ENCODE peak calls at places on chromosome 2, in nine cellular contexts. E, P, A, H, X, R, G, U and D are unnamed samples.

GRCh38 chr2:26691140-26691539 is 1.4 kb upstream of the KCNK3 start:
- DNase-seq in E (no peak), P (peak; percentile 87), A (peak; percentile 25), H (no peak), X (no peak), R (no peak), G (no peak), U (no peak), D (no peak)

GRCh38 chr2:240440704-240441320 is 5.3 kb downstream of the GPC1 start:
- DNase-seq in E (no peak), P (no peak), A (no peak), H (no peak), X (no peak), R (no peak), G (no peak), U (peak; percentile 19), D (no peak)

GRCh38 chr2:174580951-174581350 is 16.7 kb downstream of the WIPF1 start:
- DNase-seq in E (no peak), P (no peak), A (no peak), H (no peak), X (no peak), R (no peak), G (no peak), U (no peak), D (no peak)

GRCh38 chr2:131521961-131522781 is 5.5 kb upstream of the CCDC74A start:
- DNase-seq in E (no peak), P (peak; percentile 92), A (no peak), H (no peak), X (no peak), R (no peak), G (no peak), U (peak; percentile 64), D (peak; percentile 43)

GRCh38 chr2:139218181-139218580 is 438.0 kb upstream of the NXPH2 start:
- DNase-seq in E (no peak), P (no peak), A (no peak), H (no peak), X (no peak), R (no peak), G (no peak), U (no peak), D (no peak)

GRCh38 chr2:37653093-37653492 is 18.3 kb downstream of the CDC42EP3 start:
- DNase-seq in E (no peak), P (no peak), A (no peak), H (no peak), X (no peak), R (no peak), G (no peak), U (no peak), D (no peak)

GRCh38 chr2:121346407-121346806 is 61.4 kb upstream of the TFCP2L1 start:
- DNase-seq in E (no peak), P (no peak), A (no peak), H (no peak), X (no peak), R (no peak), G (no peak), U (no peak), D (no peak)

GRCh38 chr2:155250800-155251199 is 552.3 kb downstream of the KCNJ3 start:
- DNase-seq in E (peak; percentile 20), P (no peak), A (no peak), H (no peak), X (no peak), R (no peak), G (no peak), U (no peak), D (no peak)

GRCh38 chr2:139031722-139032121 is 251.5 kb upstream of the NXPH2 start:
- DNase-seq in E (peak; percentile 8), P (no peak), A (no peak), H (no peak), X (no peak), R (no peak), G (no peak), U (no peak), D (no peak)

GRCh38 chr2:180203972-180204371 is 196.9 kb upstream of the CWC22 start:
- DNase-seq in E (no peak), P (no peak), A (no peak), H (no peak), X (no peak), R (no peak), G (no peak), U (no peak), D (no peak)

GRCh38 chr2:75053484-75054112 is 95.2 kb downstream of the POLE4 start:
- DNase-seq in E (peak; percentile 62), P (no peak), A (peak; percentile 21), H (peak; percentile 9), X (peak; percentile 50), R (no peak), G (no peak), U (peak; percentile 21), D (no peak)

GRCh38 chr2:23456881-23457760 is 72.1 kb downstream of the KLHL29 start:
- DNase-seq in E (no peak), P (no peak), A (no peak), H (no peak), X (no peak), R (no peak), G (no peak), U (no peak), D (no peak)

GRCh38 chr2:150293771-150294170 is 193.7 kb downstream of the RND3 start:
- DNase-seq in E (no peak), P (no peak), A (no peak), H (no peak), X (no peak), R (no peak), G (no peak), U (no peak), D (no peak)

GRCh38 chr2:109447251-109447661 is 166.5 kb downstream of the SEPTIN10 start:
- DNase-seq in E (no peak), P (no peak), A (no peak), H (no peak), X (no peak), R (no peak), G (no peak), U (no peak), D (no peak)

GRCh38 chr2:156437272-156437671 is 1.1 kb downstream of the GPD2 start:
- DNase-seq in E (peak; percentile 24), P (peak; percentile 50), A (peak; percentile 43), H (peak; percentile 30), X (peak; percentile 13), R (peak; percentile 25), G (no peak), U (peak; percentile 47), D (no peak)

GRCh38 chr2:241841181-241842066 is 17.3 kb downstream of the PDCD1 start:
- DNase-seq in E (no peak), P (no peak), A (no peak), H (no peak), X (no peak), R (no peak), G (no peak), U (no peak), D (peak; percentile 45)

GRCh38 chr2:241843321-241844065 is 15.2 kb downstream of the PDCD1 start:
- DNase-seq in E (no peak), P (no peak), A (no peak), H (no peak), X (no peak), R (peak; percentile 24), G (no peak), U (peak; percentile 35), D (no peak)

GRCh38 chr2:241842067-241842415 is 16.7 kb downstream of the PDCD1 start:
- DNase-seq in E (no peak), P (no peak), A (no peak), H (no peak), X (no peak), R (no peak), G (no peak), U (no peak), D (no peak)

GRCh38 chr2:241844066-241844728 is 14.5 kb downstream of the PDCD1 start:
- DNase-seq in E (peak; percentile 45), P (peak; percentile 77), A (peak; percentile 73), H (peak; percentile 82), X (peak; percentile 72), R (peak; percentile 83), G (no peak), U (peak; percentile 82), D (peak; percentile 59)

GRCh38 chr2:241842620-241843211 is 16.0 kb downstream of the PDCD1 start:
- DNase-seq in E (no peak), P (peak; percentile 57), A (peak; percentile 25), H (peak; percentile 65), X (peak; percentile 29), R (peak; percentile 57), G (no peak), U (peak; percentile 62), D (peak; percentile 67)
- TF ChIP-seq POLR2A in E (no peak), P (no peak), A (no peak), H (peak; percentile 40), X (no peak), R (no peak), G (no peak), U (no peak), D (no peak)

DNA sequence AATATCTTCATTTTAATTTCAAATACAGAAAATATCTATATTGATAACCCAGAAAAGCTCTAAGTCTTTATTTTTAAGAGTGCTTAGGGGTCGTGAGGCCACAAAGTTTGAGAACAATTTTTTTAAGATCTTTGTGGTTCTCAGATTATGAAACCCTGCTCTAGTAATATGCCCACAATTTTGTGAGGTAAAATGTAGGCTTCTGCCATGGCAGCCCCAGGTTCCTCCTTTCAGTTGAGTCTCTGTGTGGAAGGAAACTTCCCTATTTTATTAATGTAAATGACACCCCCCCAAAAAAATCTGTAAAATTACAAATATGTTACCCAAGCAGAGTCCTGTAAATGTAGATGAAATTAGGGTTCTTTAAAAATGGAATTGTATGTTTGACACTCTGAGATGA is 600.5 kb downstream of the SATB2 start:
- DNase-seq in E (no peak), P (no peak), A (no peak), H (no peak), X (no peak), R (no peak), G (no peak), U (no peak), D (no peak)
- H3K9me3 ChIP-seq in E (no peaks in the 10 kb centered on the region), P (no peaks in the 10 kb centered on the region), A (no peaks in the 10 kb centered on the region), H (peaks cover 20% of the 10 kb centered on the region), X (no peaks in the 10 kb centered on the region), R (no peaks in the 10 kb centered on the region), G (peaks cover 22% of the 10 kb centered on the region), U (no peaks in the 10 kb centered on the region), D (no peaks in the 10 kb centered on the region)

DNA sequence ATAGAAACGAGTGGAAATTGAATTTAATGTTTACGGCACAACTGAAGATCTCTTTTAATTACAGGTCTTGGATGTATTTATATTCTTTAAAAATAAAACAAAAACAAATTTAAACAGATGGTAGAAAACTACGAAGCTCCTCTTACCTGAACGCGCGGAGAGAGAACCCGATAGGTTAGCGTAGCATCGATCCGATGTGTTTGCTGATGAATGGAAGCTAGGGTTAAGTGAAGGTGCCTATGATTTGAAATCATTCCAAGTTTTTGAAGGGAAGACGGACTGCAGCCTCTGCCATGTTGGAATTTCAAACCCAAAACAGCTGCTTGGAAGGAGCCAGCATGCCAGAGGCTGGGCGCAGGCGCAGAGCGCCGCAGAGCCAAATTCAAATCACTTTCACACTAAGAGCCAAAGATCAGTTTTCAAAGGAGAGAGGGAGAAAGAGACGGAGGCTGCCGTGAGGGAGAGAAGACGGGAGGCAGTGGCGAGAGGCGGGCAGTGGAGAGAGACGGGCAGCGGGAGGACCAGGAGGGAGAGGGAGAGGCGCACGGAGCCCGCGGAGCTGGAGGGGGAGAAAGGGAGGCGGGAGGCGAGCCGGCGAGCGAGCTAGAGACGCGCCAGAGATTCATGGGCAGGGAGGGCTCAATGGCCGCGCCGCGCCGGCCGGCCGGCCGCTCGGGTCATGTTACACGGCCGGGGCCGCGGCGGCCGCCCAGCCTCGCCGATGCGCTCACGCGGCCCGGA is at the start of gene FIGN:
- DNase-seq in E (peak; percentile 81), P (peak; percentile 86), A (peak; percentile 79), H (peak; percentile 41), X (peak; percentile 89), R (peak; percentile 71), G (peak; percentile 94), U (peak; percentile 85), D (peak; percentile 52)
- TF ChIP-seq POLR2A in E (peak; percentile 43), P (peak; percentile 40), A (peak; percentile 51), H (peak; percentile 61), X (peak; percentile 86), R (peak; percentile 71), G (no peak), U (peak; percentile 70), D (no peak)

GRCh38 chr2:144032566-144032965 is 487.4 kb downstream of the ZEB2 start:
- DNase-seq in E (no peak), P (no peak), A (no peak), H (no peak), X (no peak), R (no peak), G (no peak), U (no peak), D (no peak)
- H3K9me3 ChIP-seq in E (no peaks in the 10 kb centered on the region), P (no peaks in the 10 kb centered on the region), A (no peaks in the 10 kb centered on the region), H (no peaks in the 10 kb centered on the region), X (no peaks in the 10 kb centered on the region), R (no peaks in the 10 kb centered on the region), G (no peaks in the 10 kb centered on the region), U (no peaks in the 10 kb centered on the region), D (no peaks in the 10 kb centered on the region)